ENCODE peak calls at places on chromosomes 13 and 19, in nine cellular contexts. M, Q, X, V, O, H, W, F and C are unnamed samples.

GRCh38 chr13:76980075-76980718 is 11.7 kb upstream of the CLN5 start:
- DNase-seq in M (peak; percentile 31), Q (peak; percentile 91), X (peak; percentile 75), V (peak; percentile 52), O (peak; percentile 46), H (peak; percentile 91), W (peak; percentile 92), F (peak; percentile 50), C (peak; percentile 81)

GRCh38 chr13:103351035-103351828 is 285.0 kb upstream of the SLC10A2 start:
- DNase-seq in M (peak; percentile 56), Q (no peak), X (no peak), V (no peak), O (peak; percentile 87), H (no peak), W (no peak), F (no peak), C (no peak)

GRCh38 chr13:104422668-104423067 is 1356.5 kb upstream of the SLC10A2 start:
- DNase-seq in M (no peak), Q (no peak), X (no peak), V (no peak), O (no peak), H (no peak), W (no peak), F (no peak), C (no peak)

GRCh38 chr13:113623491-113624234 is 34.3 kb downstream of the ATP4B start:
- DNase-seq in M (no peak), Q (no peak), X (no peak), V (no peak), O (no peak), H (no peak), W (no peak), F (peak; percentile 12), C (peak; percentile 40)

GRCh38 chr13:29621401-29621800 is 25.9 kb upstream of the SLC7A1 start:
- DNase-seq in M (peak; percentile 37), Q (no peak), X (no peak), V (no peak), O (peak; percentile 54), H (no peak), W (no peak), F (no peak), C (no peak)

GRCh38 chr13:95603887-95604533 is 40.5 kb downstream of the DZIP1 start:
- DNase-seq in M (peak; percentile 82), Q (peak; percentile 70), X (no peak), V (peak; percentile 66), O (peak; percentile 80), H (no peak), W (no peak), F (no peak), C (no peak)

GRCh38 chr19:35068941-35069634 is 27.6 kb downstream of the HPN start:
- DNase-seq in M (no peak), Q (no peak), X (no peak), V (no peak), O (no peak), H (no peak), W (no peak), F (no peak), C (no peak)

GRCh38 chr19:7870571-7871279 is 3.5 kb downstream of the PRR36 start:
- DNase-seq in M (peak; percentile 43), Q (peak; percentile 80), X (no peak), V (peak; percentile 33), O (peak; percentile 35), H (peak; percentile 47), W (no peak), F (peak; percentile 17), C (no peak)

GRCh38 chr13:102724923-102725322 is 30.1 kb upstream of the METTL21C start:
- DNase-seq in M (peak; percentile 70), Q (no peak), X (no peak), V (peak; percentile 76), O (peak; percentile 49), H (no peak), W (no peak), F (peak; percentile 51), C (no peak)

GRCh38 chr19:29834991-29835390 is 23.2 kb downstream of the CCNE1 start:
- DNase-seq in M (no peak), Q (peak; percentile 8), X (no peak), V (no peak), O (no peak), H (no peak), W (no peak), F (no peak), C (peak; percentile 4)

GRCh38 chr19:32201211-32201610 is 144.2 kb upstream of the ZNF507 start:
- DNase-seq in M (no peak), Q (no peak), X (no peak), V (no peak), O (no peak), H (no peak), W (no peak), F (no peak), C (no peak)

GRCh38 chr13:38674208-38674607 is 12.7 kb upstream of the FREM2 start:
- DNase-seq in M (no peak), Q (no peak), X (no peak), V (no peak), O (no peak), H (no peak), W (no peak), F (no peak), C (no peak)

GRCh38 chr13:113545455-113545930 is 39.1 kb upstream of the TFDP1 start:
- DNase-seq in M (peak; percentile 50), Q (peak; percentile 54), X (no peak), V (peak; percentile 52), O (peak; percentile 29), H (no peak), W (no peak), F (no peak), C (no peak)

GRCh38 chr13:52809310-52809769 is 39.1 kb downstream of the PCDH8 start:
- DNase-seq in M (peak; percentile 76), Q (peak; percentile 73), X (no peak), V (peak; percentile 84), O (peak; percentile 20), H (peak; percentile 72), W (peak; percentile 49), F (peak; percentile 95), C (no peak)

GRCh38 chr19:13095934-13096890 is 6.4 kb downstream of the LYL1 start:
- DNase-seq in M (no peak), Q (no peak), X (no peak), V (peak; percentile 45), O (no peak), H (no peak), W (no peak), F (peak; percentile 63), C (no peak)